ENCODE peak calls at places on chromosomes 16 and 17, in four cellular contexts. W is stimulated activated CD4-positive, alpha-beta T cell treated with anti-CD3 and anti-CD28 coated beads, Interleukin-15, amount 100 ng/mL, for 24 hours; Z is activated T-helper 1 cell treated with Interleukin-2 at 50 U/mL for 16 hours; G is pancreas. H is an unnamed sample.
A peak's percentile ranks its signal among the peaks of the same experiment; 100 is the strongest.

GRCh38 chr17:58219789-58220183 is 731 bp upstream of the MKS1 start:
- DNase-seq in W (no peak), Z (no peak), G (no peak), H (no peak)

GRCh38 chr17:75074532-75074931 is 13.2 kb upstream of the SLC16A5 start:
- DNase-seq in Z (no peak), W (no peak), G (no peak), H (no peak)

GRCh38 chr17:82655523-82655922 is 7.3 kb upstream of the WDR45B start:
- DNase-seq in Z (no peak), W (no peak), G (no peak), H (peak; percentile 56)

GRCh38 chr17:561118-561517 is 153.5 kb downstream of the VPS53 start:
- DNase-seq in W (peak; percentile 33), Z (no peak), G (no peak), H (no peak)

GRCh38 chr17:80279895-80280294 is 19.2 kb downstream of the RNF213 start:
- DNase-seq in W (no peak), Z (no peak), G (no peak), H (peak; percentile 80)

GRCh38 chr16:81705261-81705660 is 73.8 kb upstream of the PLCG2 start:
- DNase-seq in W (no peak), Z (no peak), G (no peak), H (no peak)

GRCh38 chr17:44197980-44198720 is 1.5 kb downstream of the ATXN7L3 start:
- DNase-seq in W (peak; percentile 55), Z (peak; percentile 31), G (no peak), H (no peak)

GRCh38 chr16:3171855-3172593 is 16.0 kb upstream of the OR1F1 start:
- DNase-seq in W (peak; percentile 80), G (no peak), Z (no peak), H (no peak)

GRCh38 chr16:70495425-70496182 is 27.8 kb downstream of the COG4 start:
- DNase-seq in G (no peak), W (no peak), Z (no peak), H (no peak)

GRCh38 chr16:5078626-5079025 is 7.0 kb downstream of the ALG1 start:
- DNase-seq in Z (no peak), W (no peak), G (no peak), H (no peak)

GRCh38 chr17:80952291-80952690 is 39.4 kb upstream of the CHMP6 start:
- DNase-seq in Z (no peak), G (no peak), W (no peak), H (no peak)

GRCh38 chr16:1708768-1709180 is 2.8 kb downstream of the MAPK8IP3 start:
- DNase-seq in G (no peak), W (no peak), Z (no peak), H (no peak)

GRCh38 chr16:24838554-24839266 is 7.1 kb upstream of the SLC5A11 start:
- DNase-seq in G (no peak), Z (no peak), W (no peak), H (no peak)

GRCh38 chr16:50152807-50153647 is at the start of gene TENT4B:
- DNase-seq in Z (peak; percentile 84), W (peak; percentile 89), G (peak; percentile 91), H (peak; percentile 91)

GRCh38 chr17:64282753-64283080 is 19.7 kb upstream of the TEX2 start:
- DNase-seq in W (no peak), Z (no peak), G (no peak), H (no peak)

GRCh38 chr17:64982139-64982802 is 63.0 kb upstream of the LRRC37A3 start:
- DNase-seq in W (no peak), Z (no peak), G (no peak), H (no peak)

GRCh38 chr16:88999457-89000206 is 22.6 kb upstream of the CBFA2T3 start:
- DNase-seq in W (peak; percentile 59), G (no peak), Z (no peak), H (no peak)

GRCh38 chr16:4179020-4179419 is 62.8 kb upstream of the ADCY9 start:
- DNase-seq in Z (no peak), G (no peak), W (no peak), H (peak; percentile 64)

GRCh38 chr16:15610369-15610871 is 32.5 kb downstream of the MARF1 start:
- DNase-seq in Z (no peak), G (no peak), W (peak; percentile 26), H (no peak)

GRCh38 chr16:29794231-29794710 is 3.7 kb downstream of the KIF22 start:
- DNase-seq in G (no peak), Z (no peak), W (no peak), H (no peak)

GRCh38 chr17:69500911-69501429 is 86.5 kb downstream of the MAP2K6 start:
- DNase-seq in Z (no peak), W (no peak), G (no peak), H (no peak)

GRCh38 chr17:58367462-58367861 is 15.5 kb upstream of the SUPT4H1 start:
- DNase-seq in W (no peak), G (no peak), Z (no peak), H (no peak)

GRCh38 chr17:60305141-60305540 is 86.8 kb downstream of the USP32 start:
- DNase-seq in W (peak; percentile 20), Z (no peak), G (no peak), H (no peak)

GRCh38 chr16:86508028-86508946 is 2.0 kb upstream of the FOXF1 start:
- DNase-seq in G (no peak), Z (no peak), W (no peak), H (peak; percentile 78)

GRCh38 chr16:67965668-67966548 is 2.5 kb downstream of the SLC12A4 start:
- DNase-seq in Z (no peak), W (no peak), G (no peak), H (no peak)

GRCh38 chr17:59803377-59803757 is 89.4 kb downstream of the TUBD1 start:
- DNase-seq in W (no peak), Z (no peak), G (no peak), H (no peak)

GRCh38 chr17:36205637-36206458 is 5.0 kb upstream of the CCL4L2 start:
- DNase-seq in Z (no peak), W (no peak), G (no peak), H (no peak)

GRCh38 chr16:5918553-5919127 is 821.0 kb upstream of the EEF2KMT start:
- DNase-seq in G (no peak), Z (no peak), W (no peak), H (no peak)

GRCh38 chr16:1300664-1301476 is 8.6 kb upstream of the UBE2I start:
- DNase-seq in G (peak; percentile 94), Z (peak; percentile 58), W (peak; percentile 84), H (peak; percentile 95)

GRCh38 chr17:1124896-1125774 is 54.6 kb downstream of the ABR start:
- DNase-seq in G (no peak), W (no peak), Z (no peak), H (peak; percentile 63)

GRCh38 chr16:83138512-83138911 is 511.7 kb downstream of the CDH13 start:
- DNase-seq in W (no peak), G (no peak), Z (no peak), H (no peak)

GRCh38 chr17:32487460-32488176 is 825 bp downstream of the CDK5R1 start:
- DNase-seq in W (peak; percentile 53), Z (no peak), G (no peak), H (no peak)

GRCh38 chr17:40958086-40958953 is 8.4 kb downstream of the KRT39 start:
- DNase-seq in W (no peak), Z (no peak), G (no peak), H (no peak)

GRCh38 chr16:81447383-81448101 is 2.9 kb downstream of the CMIP start:
- DNase-seq in Z (no peak), W (no peak), G (no peak), H (no peak)

GRCh38 chr17:2545393-2545792 is 33.7 kb upstream of the METTL16 start:
- DNase-seq in W (no peak), Z (no peak), G (no peak), H (peak; percentile 84)

GRCh38 chr16:57519796-57520360 is 16.5 kb downstream of the CCDC102A start:
- DNase-seq in G (peak; percentile 93), W (peak; percentile 87), Z (peak; percentile 65), H (peak; percentile 95)

GRCh38 chr16:2751577-2752034 is 832 bp upstream of the SRRM2 start:
- DNase-seq in Z (no peak), W (no peak), G (no peak), H (no peak)

GRCh38 chr16:48562475-48562874 is 47.5 kb downstream of the N4BP1 start:
- DNase-seq in W (no peak), Z (no peak), G (no peak), H (no peak)